ENCODE peak calls at places on chromosomes 2 and 18, in six cellular contexts. One of them, this sample, is unnamed.

GRCh38 chr2:220451438-220451837 is 824.0 kb downstream of the SLC4A3 start:
- DNase-seq in nephron progenitor cell: no peak
- DNase-seq in GM04503: no peak
- DNase-seq in activated CD4-positive, alpha-beta memory T cell treated with anti-CD3 and anti-CD28 coated beads, Interleukin-2, amount 10 ng/mL, durations not matched to agents 7 days and 5 days: no peak
- DNase-seq in activated CD8-positive, alpha-beta memory T cell treated with anti-CD3 and anti-CD28 coated beads for 48 hours: no peak
- DNase-seq in SW 1271: no peak
- DNase-seq in this sample: no peak

GRCh38 chr2:95377724-95378123 is 24.8 kb upstream of the FAHD2A start:
- DNase-seq in GM04503: no peak
- DNase-seq in activated CD8-positive, alpha-beta memory T cell treated with anti-CD3 and anti-CD28 coated beads for 48 hours: no peak
- DNase-seq in nephron progenitor cell: no peak
- DNase-seq in activated CD4-positive, alpha-beta memory T cell treated with anti-CD3 and anti-CD28 coated beads, Interleukin-2, amount 10 ng/mL, durations not matched to agents 7 days and 5 days: no peak
- DNase-seq in SW 1271: no peak
- DNase-seq in this sample: no peak

GRCh38 chr2:16167471-16168426 is 227.4 kb downstream of the MYCN start:
- DNase-seq in nephron progenitor cell: no peak
- DNase-seq in activated CD8-positive, alpha-beta memory T cell treated with anti-CD3 and anti-CD28 coated beads for 48 hours: no peak
- DNase-seq in activated CD4-positive, alpha-beta memory T cell treated with anti-CD3 and anti-CD28 coated beads, Interleukin-2, amount 10 ng/mL, durations not matched to agents 7 days and 5 days: no peak
- DNase-seq in SW 1271: no peak
- DNase-seq in GM04503: no peak
- DNase-seq in this sample: no peak

GRCh38 chr2:58638256-58638795 is 397.2 kb upstream of the FANCL start:
- DNase-seq in GM04503: no peak
- DNase-seq in nephron progenitor cell: no peak
- DNase-seq in activated CD8-positive, alpha-beta memory T cell treated with anti-CD3 and anti-CD28 coated beads for 48 hours: no peak
- DNase-seq in activated CD4-positive, alpha-beta memory T cell treated with anti-CD3 and anti-CD28 coated beads, Interleukin-2, amount 10 ng/mL, durations not matched to agents 7 days and 5 days: no peak
- DNase-seq in SW 1271: no peak
- DNase-seq in this sample: no peak

GRCh38 chr2:72015281-72015680 is 132.4 kb downstream of the CYP26B1 start:
- DNase-seq in activated CD8-positive, alpha-beta memory T cell treated with anti-CD3 and anti-CD28 coated beads for 48 hours: no peak
- DNase-seq in activated CD4-positive, alpha-beta memory T cell treated with anti-CD3 and anti-CD28 coated beads, Interleukin-2, amount 10 ng/mL, durations not matched to agents 7 days and 5 days: no peak
- DNase-seq in nephron progenitor cell: no peak
- DNase-seq in SW 1271: no peak
- DNase-seq in GM04503: no peak
- DNase-seq in this sample: no peak

GRCh38 chr2:98507461-98507860 is 62.8 kb downstream of the INPP4A start:
- DNase-seq in activated CD4-positive, alpha-beta memory T cell treated with anti-CD3 and anti-CD28 coated beads, Interleukin-2, amount 10 ng/mL, durations not matched to agents 7 days and 5 days: no peak
- DNase-seq in GM04503: no peak
- DNase-seq in nephron progenitor cell: no peak
- DNase-seq in activated CD8-positive, alpha-beta memory T cell treated with anti-CD3 and anti-CD28 coated beads for 48 hours: no peak
- DNase-seq in SW 1271: no peak
- DNase-seq in this sample: no peak

GRCh38 chr2:150526827-150527226 is 39.4 kb upstream of the RND3 start:
- DNase-seq in GM04503: peak
- DNase-seq in SW 1271: peak
- DNase-seq in activated CD8-positive, alpha-beta memory T cell treated with anti-CD3 and anti-CD28 coated beads for 48 hours: no peak
- DNase-seq in nephron progenitor cell: peak
- DNase-seq in activated CD4-positive, alpha-beta memory T cell treated with anti-CD3 and anti-CD28 coated beads, Interleukin-2, amount 10 ng/mL, durations not matched to agents 7 days and 5 days: no peak
- DNase-seq in this sample: no peak

GRCh38 chr18:50722311-50722710 is 97.5 kb downstream of the MRO start:
- DNase-seq in nephron progenitor cell: no peak
- DNase-seq in SW 1271: no peak
- DNase-seq in activated CD8-positive, alpha-beta memory T cell treated with anti-CD3 and anti-CD28 coated beads for 48 hours: no peak
- DNase-seq in activated CD4-positive, alpha-beta memory T cell treated with anti-CD3 and anti-CD28 coated beads, Interleukin-2, amount 10 ng/mL, durations not matched to agents 7 days and 5 days: no peak
- DNase-seq in GM04503: no peak
- DNase-seq in this sample: no peak

GRCh38 chr18:39184176-39184575 is 1618.6 kb upstream of the CELF4 start:
- DNase-seq in activated CD8-positive, alpha-beta memory T cell treated with anti-CD3 and anti-CD28 coated beads for 48 hours: no peak
- DNase-seq in activated CD4-positive, alpha-beta memory T cell treated with anti-CD3 and anti-CD28 coated beads, Interleukin-2, amount 10 ng/mL, durations not matched to agents 7 days and 5 days: no peak
- DNase-seq in GM04503: no peak
- DNase-seq in SW 1271: no peak
- DNase-seq in nephron progenitor cell: no peak
- DNase-seq in this sample: no peak

GRCh38 chr2:240505946-240506345 is 51.8 kb downstream of the ANKMY1 start:
- DNase-seq in GM04503: no peak
- DNase-seq in activated CD4-positive, alpha-beta memory T cell treated with anti-CD3 and anti-CD28 coated beads, Interleukin-2, amount 10 ng/mL, durations not matched to agents 7 days and 5 days: peak
- DNase-seq in SW 1271: no peak
- DNase-seq in activated CD8-positive, alpha-beta memory T cell treated with anti-CD3 and anti-CD28 coated beads for 48 hours: no peak
- DNase-seq in nephron progenitor cell: no peak
- DNase-seq in this sample: no peak